ENCODE peak calls at places on chromosomes 12 and 14, in seven cellular contexts. O, X, K, S, C, F and Q are unnamed samples.

GRCh38 chr12:27193854-27194544 is 50.1 kb upstream of the STK38L start:
- DNase-seq in S (no peak), O (peak; percentile 61), K (peak; percentile 28), F (peak; percentile 74), C (peak; percentile 87), X (peak; percentile 70), Q (peak; percentile 74)

GRCh38 chr12:106138646-106139421 is at the start of gene NUAK1:
- DNase-seq in K (peak; percentile 69), O (peak; percentile 94), C (no peak), X (peak; percentile 30), S (no peak), F (peak; percentile 87), Q (peak; percentile 55)

GRCh38 chr12:103327676-103328075 is 168.1 kb downstream of the C12orf42 start:
- DNase-seq in S (no peak), K (no peak), X (no peak), F (no peak), C (no peak), O (no peak), Q (no peak)

GRCh38 chr12:86261142-86261541 is 5.0 kb upstream of the MGAT4C start:
- DNase-seq in X (no peak), F (no peak), K (no peak), S (no peak), O (no peak), C (peak; percentile 23), Q (peak; percentile 35)

GRCh38 chr12:103930787-103931536 is 752 bp downstream of the HSP90B1 start:
- DNase-seq in K (peak; percentile 49), C (peak; percentile 46), X (no peak), F (peak; percentile 42), O (no peak), S (no peak), Q (peak; percentile 39)

GRCh38 chr12:78210894-78211302 is 380.2 kb downstream of the NAV3 start:
- DNase-seq in K (no peak), C (peak; percentile 94), F (no peak), X (peak; percentile 57), O (no peak), S (no peak), Q (peak; percentile 91)

GRCh38 chr12:8692573-8692972 is 5.2 kb upstream of the RIMKLB start:
- DNase-seq in C (peak; percentile 15), X (peak; percentile 29), S (no peak), K (no peak), O (peak; percentile 88), F (peak; percentile 63), Q (peak; percentile 75)

GRCh38 chr14:95609398-95609990 is 74.6 kb downstream of the GLRX5 start:
- DNase-seq in X (peak; percentile 25), K (peak; percentile 70), S (no peak), O (peak; percentile 89), C (peak; percentile 48), F (peak; percentile 75), Q (peak; percentile 37)

GRCh38 chr14:89240414-89240813 is 176.6 kb downstream of the FOXN3 start:
- DNase-seq in O (no peak), F (no peak), X (peak; percentile 59), S (no peak), C (peak; percentile 83), K (no peak), Q (peak; percentile 35)

GRCh38 chr14:51807355-51807754 is 53.1 kb upstream of the GNG2 start:
- DNase-seq in K (no peak), F (no peak), C (peak; percentile 83), O (no peak), X (no peak), S (no peak), Q (no peak)

GRCh38 chr14:64704743-64705405 is 650 bp downstream of the PLEKHG3 start:
- DNase-seq in X (no peak), F (peak; percentile 58), S (no peak), C (no peak), K (peak; percentile 67), O (peak; percentile 75), Q (no peak)

GRCh38 chr12:132284071-132284492 is 45.3 kb downstream of the GALNT9 start:
- DNase-seq in C (peak; percentile 42), O (no peak), S (no peak), X (peak; percentile 39), K (no peak), F (no peak), Q (peak; percentile 76)

GRCh38 chr12:89040146-89040964 is 311.9 kb downstream of the DUSP6 start:
- DNase-seq in X (peak; percentile 71), F (no peak), S (no peak), C (no peak), O (peak; percentile 55), K (no peak), Q (peak; percentile 61)

GRCh38 chr14:45104571-45104970 is 20.7 kb downstream of the PRPF39 start:
- DNase-seq in F (no peak), S (no peak), C (no peak), O (no peak), K (no peak), X (no peak), Q (no peak)

GRCh38 chr14:65637780-65638179 is 225.2 kb downstream of the FUT8 start:
- DNase-seq in F (no peak), S (no peak), O (no peak), C (peak; percentile 54), X (no peak), K (no peak), Q (no peak)

GRCh38 chr14:91293281-91293680 is 48.8 kb upstream of the GPR68 start:
- DNase-seq in F (no peak), O (no peak), S (no peak), C (no peak), X (no peak), K (no peak), Q (no peak)

GRCh38 chr12:63913929-63914328 is 69.4 kb downstream of the SRGAP1 start:
- DNase-seq in F (no peak), X (no peak), K (no peak), C (no peak), O (no peak), S (no peak), Q (no peak)

GRCh38 chr14:52103416-52103815 is 34.6 kb upstream of the NID2 start:
- DNase-seq in K (no peak), X (no peak), S (no peak), C (no peak), F (no peak), O (no peak), Q (no peak)

GRCh38 chr14:37142835-37143499 is 29.4 kb downstream of the SLC25A21 start:
- DNase-seq in F (peak; percentile 33), K (no peak), O (no peak), S (no peak), X (peak; percentile 86), C (peak; percentile 42), Q (peak; percentile 49)

GRCh38 chr12:77122661-77123060 is 57.3 kb upstream of the E2F7 start:
- DNase-seq in C (peak; percentile 29), O (no peak), X (peak; percentile 26), F (no peak), K (no peak), S (no peak), Q (peak; percentile 39)

DNA sequence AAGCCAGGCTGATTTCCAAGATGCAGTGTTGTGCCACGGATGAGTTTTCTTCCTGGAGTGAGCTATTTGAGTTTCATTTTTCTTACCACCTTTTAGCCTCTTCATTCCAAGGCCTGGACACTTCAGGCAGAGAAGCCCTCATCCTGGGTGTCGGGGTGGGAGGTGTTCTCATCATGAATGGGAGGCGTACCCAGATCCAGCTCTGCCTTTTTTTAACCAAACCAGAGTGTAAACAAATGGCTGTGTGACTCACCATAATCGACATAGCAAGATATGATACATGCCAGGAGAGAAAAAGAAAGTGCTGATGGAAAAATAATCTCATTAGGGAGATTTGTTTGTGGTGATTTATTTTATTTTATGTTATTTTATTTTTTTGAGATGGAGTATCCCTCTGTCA is 80.0 kb downstream of the ARF6 start:
- DNase-seq in K (peak; percentile 57), C (peak; percentile 91), O (no peak), S (no peak), X (peak; percentile 93), F (no peak), Q (peak; percentile 98)
- H3K4me3 ChIP-seq in K (no peak overlapping the region), C (no peak overlapping the region), O (no peak overlapping the region), S (no peak overlapping the region), X (no peak overlapping the region), F (no peak overlapping the region), Q (no peak overlapping the region)

GRCh38 chr14:100722367-100722766 is 4.3 kb upstream of the DLK1 start:
- DNase-seq in S (no peak), K (no peak), C (no peak), X (no peak), F (no peak), O (no peak), Q (no peak)

GRCh38 chr14:100725587-100726387 is 905 bp upstream of the DLK1 start:
- DNase-seq in F (no peak), S (no peak), C (no peak), X (no peak), K (no peak), O (peak; percentile 42), Q (no peak)

GRCh38 chr14:100721568-100721967 is 5.1 kb upstream of the DLK1 start:
- DNase-seq in X (no peak), F (no peak), C (peak; percentile 57), K (no peak), O (no peak), S (no peak), Q (no peak)

GRCh38 chr14:100724061-100724460 is 2.6 kb upstream of the DLK1 start:
- DNase-seq in X (no peak), S (no peak), O (peak; percentile 44), C (no peak), F (no peak), K (no peak), Q (no peak)

GRCh38 chr14:100723135-100723883 is 3.4 kb upstream of the DLK1 start:
- DNase-seq in O (no peak), S (no peak), C (no peak), X (no peak), F (no peak), K (no peak), Q (no peak)
- H3K4me3 ChIP-seq in O (no peak overlapping the region), S (no peak overlapping the region), C (no peak overlapping the region), X (no peak overlapping the region), F (no peak overlapping the region), K (no peak overlapping the region), Q (no peak overlapping the region)

DNA sequence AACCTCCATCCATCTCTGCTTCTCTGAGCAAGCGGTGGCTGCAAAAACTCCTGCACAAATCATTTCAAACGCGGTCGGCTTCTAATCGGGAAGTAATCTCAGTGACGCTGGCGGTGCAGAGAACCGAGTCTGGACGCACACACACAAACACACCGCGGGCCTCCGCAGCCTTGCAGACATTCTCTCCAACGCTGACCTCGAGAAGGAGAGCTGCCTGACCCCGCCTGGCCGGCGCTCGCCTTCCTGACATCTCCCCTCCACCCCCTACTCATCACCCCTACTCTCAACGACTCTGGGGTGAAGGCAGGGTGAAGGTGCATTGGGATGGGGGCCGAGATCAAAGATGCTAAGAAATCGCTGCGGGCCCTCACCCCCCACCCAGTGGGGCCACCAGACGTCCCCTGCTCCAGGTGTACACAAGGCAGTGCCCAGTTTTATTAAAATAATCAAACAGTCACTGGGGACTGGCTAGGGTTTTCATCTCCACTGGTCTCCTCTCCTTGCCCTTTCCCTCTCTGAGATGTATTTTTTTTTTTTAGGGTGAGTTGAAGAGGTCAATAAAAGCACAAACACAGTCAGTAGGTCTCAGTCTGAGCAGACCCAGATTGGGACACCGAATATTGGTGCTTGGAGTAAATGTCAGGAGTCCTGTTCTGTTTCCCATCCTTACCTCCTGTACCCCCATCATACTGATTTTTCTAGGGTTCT is 536 bp upstream of the TBX5 start:
- DNase-seq in F (peak; percentile 77), O (peak; percentile 53), X (no peak), S (no peak), C (peak; percentile 67), K (no peak), Q (no peak)
- H3K4me3 ChIP-seq in F (peak overlapping the region; percentile 97), O (no peak overlapping the region), X (no peak overlapping the region), S (no peak overlapping the region), C (peak overlapping the region; percentile 65), K (no peak overlapping the region), Q (no peak overlapping the region)

GRCh38 chr14:23115918-23116317 is 3.1 kb downstream of the CEBPE start:
- DNase-seq in X (no peak), F (no peak), S (no peak), C (no peak), K (no peak), O (no peak), Q (no peak)
- H3K4me3 ChIP-seq in X (no peak overlapping the region), F (no peak overlapping the region), S (no peak overlapping the region), C (no peak overlapping the region), K (no peak overlapping the region), O (no peak overlapping the region), Q (no peak overlapping the region)